ENCODE peak calls at places on chromosomes 4 and X, in seven cellular contexts. Z is stimulated activated CD8-positive, alpha-beta memory T cell treated with anti-CD3 and anti-CD28 coated beads, Interleukin-2, amount 100 ng/mL, for 1 hour; X is NCI-H2171; N is activated T-helper 2 cell treated with anti-CD3 and anti-CD28 coated beads, Interferon-gamma antibody, Interleukin-2, Interleukin-4, amounts not matched to agents 10 μg/mL and 5 μg/mL and 100 μg/mL, durations not matched to agents 14 hours and 24 hours and 36 hours; Y is NCI-H345; P is activated gamma-delta T cell treated with anti-CD3 and anti-CD28 coated beads, Interleukin-2, amount 50 U/mL, for 16 hours; C is activated CD8-positive, alpha-beta memory T cell treated with anti-CD3 and anti-CD28 coated beads for 48 hours. G is an unnamed sample.

GRCh38 chr4:147683717-147684700 is at the start of gene PRMT9:
- DNase-seq in X (peak; percentile 71), N (peak; percentile 84), C (peak; percentile 83), Z (peak; percentile 77), Y (peak; percentile 87), P (peak; percentile 76), G (peak; percentile 97)

GRCh38 chr4:153064571-153064970 is 128.4 kb downstream of the FHDC1 start:
- DNase-seq in N (no peak), Y (no peak), X (no peak), Z (no peak), P (no peak), C (no peak), G (peak; percentile 83)

GRCh38 chr4:11514780-11515432 is 86.2 kb upstream of the HS3ST1 start:
- DNase-seq in C (no peak), Y (no peak), P (no peak), N (no peak), Z (no peak), X (no peak), G (no peak)

GRCh38 chr4:159146007-159146330 is 43.1 kb downstream of the RAPGEF2 start:
- DNase-seq in P (no peak), N (no peak), C (no peak), Y (no peak), X (no peak), Z (no peak), G (no peak)

GRCh38 chr4:4443821-4444220 is 56.9 kb downstream of the NSG1 start:
- DNase-seq in X (no peak), Z (no peak), Y (no peak), P (no peak), N (no peak), C (no peak), G (no peak)

GRCh38 chr4:74473155-74473811 is 28.3 kb downstream of the AREG start:
- DNase-seq in P (no peak), Z (no peak), Y (no peak), X (no peak), C (no peak), N (no peak), G (no peak)

GRCh38 chr4:108849611-108850406 is 87.0 kb upstream of the ETNPPL start:
- DNase-seq in Z (no peak), P (no peak), N (no peak), Y (no peak), C (no peak), X (no peak), G (no peak)

GRCh38 chr4:146739182-146739581 is 100.5 kb downstream of the POU4F2 start:
- DNase-seq in N (no peak), P (no peak), C (no peak), Z (no peak), X (no peak), Y (no peak), G (no peak)

GRCh38 chrX:24257011-24257410 is 56.9 kb downstream of the SUPT20HL2 start:
- DNase-seq in P (no peak), Z (no peak), C (no peak), Y (no peak), X (no peak), N (no peak), G (no peak)

GRCh38 chr4:3648731-3649130 is 116.5 kb upstream of the LRPAP1 start:
- DNase-seq in X (no peak), Y (no peak), Z (no peak), C (no peak), P (no peak), N (no peak), G (no peak)

GRCh38 chr4:19095491-19096046 is 1074.0 kb upstream of the LCORL start:
- DNase-seq in Y (no peak), X (no peak), P (no peak), C (no peak), N (no peak), Z (no peak), G (no peak)

GRCh38 chr4:11505225-11505971 is 76.7 kb upstream of the HS3ST1 start:
- DNase-seq in Z (no peak), P (no peak), N (peak; percentile 11), Y (no peak), X (no peak), C (no peak), G (no peak)

GRCh38 chr4:168521736-168522135 is 24.9 kb downstream of the PALLD start:
- DNase-seq in Y (no peak), P (no peak), Z (no peak), X (no peak), N (no peak), C (no peak), G (no peak)

GRCh38 chr4:55127053-55127452 is 1.7 kb upstream of the KDR start:
- DNase-seq in P (no peak), X (no peak), Y (no peak), Z (no peak), N (no peak), C (no peak), G (no peak)

GRCh38 chr4:87896020-87896621 is 63.4 kb downstream of the MEPE start:
- DNase-seq in P (no peak), Y (no peak), N (no peak), Z (no peak), C (no peak), X (no peak), G (peak; percentile 15)

GRCh38 chr4:141283152-141283551 is 62.5 kb downstream of the ZNF330 start:
- DNase-seq in N (no peak), X (no peak), Y (no peak), P (no peak), C (no peak), Z (no peak), G (no peak)

GRCh38 chr4:4248885-4249203 is 821 bp upstream of the TMEM128 start:
- DNase-seq in Y (no peak), Z (no peak), P (no peak), C (no peak), N (no peak), X (no peak), G (no peak)

GRCh38 chr4:73707918-73708577 is 32.3 kb upstream of the CXCL8 start:
- DNase-seq in Z (no peak), X (no peak), Y (no peak), N (no peak), C (no peak), P (no peak), G (no peak)

GRCh38 chr4:70425306-70425705 is 27.6 kb downstream of the OPRPN start:
- DNase-seq in Y (no peak), Z (no peak), P (no peak), X (no peak), C (no peak), N (no peak), G (no peak)

GRCh38 chr4:100983426-100983825 is 363.9 kb downstream of the PPP3CA start:
- DNase-seq in Y (no peak), P (no peak), N (no peak), C (no peak), Z (no peak), X (no peak), G (no peak)

GRCh38 chrX:41027388-41027787 is 57.9 kb upstream of the USP9X start:
- DNase-seq in C (no peak), N (no peak), Y (no peak), P (no peak), Z (no peak), X (peak; percentile 6), G (peak; percentile 16)

GRCh38 chr4:48141048-48141447 is 7.0 kb upstream of the TXK start:
- DNase-seq in P (no peak), C (no peak), Z (no peak), X (no peak), Y (peak; percentile 8), N (no peak), G (no peak)

GRCh38 chr4:123191728-123192127 is 204.9 kb upstream of the SPRY1 start:
- DNase-seq in N (no peak), Y (no peak), X (no peak), Z (no peak), P (no peak), C (no peak), G (no peak)

GRCh38 chrX:2819345-2820130 is 9.2 kb upstream of the GYG2 start:
- DNase-seq in C (no peak), X (peak; percentile 1), P (no peak), Z (no peak), Y (no peak), N (no peak), G (no peak)

GRCh38 chr4:174383783-174384182 is 100.1 kb downstream of the CEP44 start:
- DNase-seq in Y (no peak), N (no peak), C (no peak), P (no peak), X (no peak), Z (no peak), G (no peak)

GRCh38 chr4:149549911-149550310 is 265.7 kb downstream of the IQCM start:
- DNase-seq in Y (no peak), N (no peak), Z (no peak), P (no peak), C (no peak), X (no peak), G (no peak)

GRCh38 chr4:81722229-81722900 is 250.7 kb upstream of the RASGEF1B start:
- DNase-seq in C (no peak), X (peak; percentile 83), N (no peak), Y (peak; percentile 30), P (no peak), Z (no peak), G (no peak)

GRCh38 chr4:142883433-142883832 is 37.3 kb upstream of the INPP4B start:
- DNase-seq in P (no peak), Y (no peak), Z (no peak), X (no peak), C (no peak), N (no peak), G (no peak)

GRCh38 chr4:125832161-125832560 is 517.4 kb downstream of the FAT4 start:
- DNase-seq in Z (no peak), C (no peak), X (no peak), Y (no peak), N (no peak), P (no peak), G (no peak)

GRCh38 chr4:159283697-159284492 is 181.0 kb downstream of the RAPGEF2 start:
- DNase-seq in N (no peak), Z (no peak), P (no peak), Y (no peak), X (no peak), C (no peak), G (no peak)

GRCh38 chr4:165326831-165327210 is 648 bp upstream of the MSMO1 start:
- DNase-seq in N (no peak), X (no peak), Z (no peak), Y (peak; percentile 23), P (no peak), C (no peak), G (no peak)

GRCh38 chr4:123415977-123416376 is 19.4 kb downstream of the SPRY1 start:
- DNase-seq in Z (no peak), X (no peak), C (no peak), Y (no peak), N (peak; percentile 50), P (no peak), G (no peak)

G was measured in lower leg skin.